ENCODE peak calls at places on chromosomes 3 and 15, in seven cellular contexts. One of them, this sample, is unnamed.

GRCh38 chr3:169542347-169542751 is 121.2 kb downstream of the MECOM start:
- DNase-seq in breast epithelium: no peak
- DNase-seq in uterus: no peak
- DNase-seq in vagina: no peak
- DNase-seq in IMR-90: no peak
- DNase-seq in GM12878: no peak
- DNase-seq in body of pancreas: no peak
- DNase-seq in this sample: no peak

GRCh38 chr15:90895571-90896117 is 7.5 kb upstream of the MAN2A2 start:
- DNase-seq in body of pancreas: no peak
- DNase-seq in IMR-90: no peak
- DNase-seq in uterus: no peak
- DNase-seq in GM12878: no peak
- DNase-seq in vagina: no peak
- DNase-seq in breast epithelium: no peak
- DNase-seq in this sample: no peak

GRCh38 chr15:33330931-33331330 is 20.2 kb downstream of the RYR3 start:
- DNase-seq in vagina: no peak
- DNase-seq in uterus: no peak
- DNase-seq in IMR-90: no peak
- DNase-seq in body of pancreas: no peak
- DNase-seq in breast epithelium: no peak
- DNase-seq in GM12878: no peak
- DNase-seq in this sample: no peak

GRCh38 chr15:65055201-65055870 is 10.1 kb downstream of the SLC51B start:
- DNase-seq in GM12878: no peak
- DNase-seq in uterus: peak; percentile 52
- DNase-seq in body of pancreas: no peak
- DNase-seq in vagina: peak; percentile 84
- DNase-seq in breast epithelium: no peak
- DNase-seq in IMR-90: peak; percentile 45
- DNase-seq in this sample: no peak

GRCh38 chr3:133570139-133570936 is 3.1 kb upstream of the CDV3 start:
- DNase-seq in GM12878: no peak
- DNase-seq in body of pancreas: peak; percentile 34
- DNase-seq in breast epithelium: peak; percentile 68
- DNase-seq in uterus: no peak
- DNase-seq in vagina: no peak
- DNase-seq in IMR-90: peak; percentile 81
- DNase-seq in this sample: peak; percentile 30

GRCh38 chr15:78212546-78213424 is 21.6 kb downstream of the ACSBG1 start:
- DNase-seq in breast epithelium: no peak
- DNase-seq in uterus: no peak
- DNase-seq in vagina: no peak
- DNase-seq in IMR-90: peak; percentile 64
- DNase-seq in body of pancreas: peak; percentile 86
- DNase-seq in GM12878: no peak
- DNase-seq in this sample: peak; percentile 79

GRCh38 chr15:57251308-57251707 is 125.0 kb upstream of the CGNL1 start:
- DNase-seq in vagina: no peak
- DNase-seq in GM12878: no peak
- DNase-seq in breast epithelium: no peak
- DNase-seq in uterus: no peak
- DNase-seq in body of pancreas: no peak
- DNase-seq in IMR-90: peak; percentile 23
- DNase-seq in this sample: no peak

GRCh38 chr3:186213946-186214345 is 105.1 kb upstream of the ETV5 start:
- DNase-seq in breast epithelium: no peak
- DNase-seq in GM12878: no peak
- DNase-seq in body of pancreas: no peak
- DNase-seq in vagina: no peak
- DNase-seq in IMR-90: no peak
- DNase-seq in uterus: no peak
- DNase-seq in this sample: no peak

GRCh38 chr3:53175613-53176537 is 14.9 kb downstream of the PRKCD start:
- DNase-seq in vagina: no peak
- DNase-seq in IMR-90: peak; percentile 39
- DNase-seq in breast epithelium: no peak
- DNase-seq in GM12878: no peak
- DNase-seq in uterus: no peak
- DNase-seq in body of pancreas: no peak
- DNase-seq in this sample: no peak

GRCh38 chr3:114899186-114899931 is 247.7 kb downstream of the ZBTB20 start:
- DNase-seq in vagina: no peak
- DNase-seq in GM12878: no peak
- DNase-seq in uterus: no peak
- DNase-seq in IMR-90: no peak
- DNase-seq in body of pancreas: peak; percentile 87
- DNase-seq in breast epithelium: peak; percentile 24
- DNase-seq in this sample: no peak

DNA sequence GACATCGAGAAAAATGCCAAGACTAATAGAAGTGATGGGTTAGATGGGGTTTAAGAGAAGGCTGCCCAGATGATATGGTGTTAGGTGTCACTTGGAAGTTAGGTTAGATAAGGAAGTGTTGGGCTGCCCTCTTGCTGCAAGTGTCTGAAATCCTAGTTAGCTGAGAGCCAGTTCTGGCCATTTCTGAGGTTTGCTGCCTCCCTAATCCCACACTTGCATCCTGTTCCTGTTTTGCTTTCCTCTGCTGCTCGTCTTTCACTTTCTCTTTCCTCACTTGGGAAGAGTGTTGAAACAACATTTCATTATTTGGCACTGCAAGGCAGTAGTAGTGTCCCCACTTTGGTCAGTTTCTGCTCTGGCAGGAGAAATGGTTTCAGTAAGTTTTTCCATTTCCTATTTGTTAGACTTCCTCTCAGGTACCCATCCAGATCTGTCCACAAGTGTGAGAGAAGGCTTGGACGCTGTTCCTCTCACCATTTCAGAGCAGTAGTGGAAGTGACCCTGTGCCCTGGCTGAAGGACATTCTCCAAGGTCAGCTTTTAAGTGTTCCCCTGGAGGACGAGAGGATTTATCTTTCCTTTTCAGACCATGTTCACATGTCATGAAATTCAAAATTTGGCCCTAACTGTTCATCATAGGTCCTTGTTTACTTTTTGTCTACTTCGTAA is 93.3 kb downstream of the ADAMTSL3 start:
- DNase-seq in uterus: peak; percentile 54
- DNase-seq in body of pancreas: no peak
- DNase-seq in breast epithelium: no peak
- DNase-seq in IMR-90: peak; percentile 10
- DNase-seq in vagina: no peak
- DNase-seq in GM12878: no peak
- DNase-seq in this sample: peak; percentile 44
- TF ChIP-seq CTCF in uterus: peak; percentile 50
- TF ChIP-seq CTCF in body of pancreas: no peak
- TF ChIP-seq CTCF in breast epithelium: no peak
- TF ChIP-seq CTCF in IMR-90: no peak
- TF ChIP-seq CTCF in vagina: no peak
- TF ChIP-seq CTCF in GM12878: no peak
- TF ChIP-seq CTCF in this sample: peak; percentile 42

GRCh38 chr3:177237206-177237605 is 39.9 kb upstream of the TBL1XR1 start:
- DNase-seq in GM12878: no peak
- DNase-seq in breast epithelium: no peak
- DNase-seq in body of pancreas: no peak
- DNase-seq in IMR-90: no peak
- DNase-seq in uterus: no peak
- DNase-seq in vagina: no peak
- DNase-seq in this sample: no peak
- H3K27ac ChIP-seq in GM12878: no peak overlapping the region
- H3K27ac ChIP-seq in breast epithelium: no peak overlapping the region
- H3K27ac ChIP-seq in body of pancreas: no peak overlapping the region
- H3K27ac ChIP-seq in IMR-90: no peak overlapping the region
- H3K27ac ChIP-seq in uterus: no peak overlapping the region
- H3K27ac ChIP-seq in vagina: no peak overlapping the region
- H3K27ac ChIP-seq in this sample: no peak overlapping the region

GRCh38 chr3:63966871-63967270 is 54.7 kb upstream of the SCAANT1 start:
- DNase-seq in GM12878: no peak
- DNase-seq in breast epithelium: no peak
- DNase-seq in vagina: no peak
- DNase-seq in IMR-90: no peak
- DNase-seq in uterus: no peak
- DNase-seq in body of pancreas: no peak
- DNase-seq in this sample: no peak

GRCh38 chr3:63970596-63971468 is 52.5 kb downstream of the PSMD6 start:
- DNase-seq in vagina: no peak
- DNase-seq in uterus: no peak
- DNase-seq in body of pancreas: peak; percentile 48
- DNase-seq in GM12878: no peak
- DNase-seq in IMR-90: no peak
- DNase-seq in breast epithelium: no peak
- DNase-seq in this sample: no peak

GRCh38 chr3:63967675-63968611 is 55.4 kb downstream of the PSMD6 start:
- DNase-seq in body of pancreas: peak; percentile 69
- DNase-seq in vagina: no peak
- DNase-seq in IMR-90: peak; percentile 70
- DNase-seq in breast epithelium: no peak
- DNase-seq in uterus: peak; percentile 39
- DNase-seq in GM12878: peak; percentile 53
- DNase-seq in this sample: peak; percentile 36

GRCh38 chr3:63969866-63970265 is 53.4 kb downstream of the PSMD6 start:
- DNase-seq in GM12878: no peak
- DNase-seq in breast epithelium: no peak
- DNase-seq in IMR-90: no peak
- DNase-seq in vagina: no peak
- DNase-seq in body of pancreas: no peak
- DNase-seq in uterus: no peak
- DNase-seq in this sample: no peak

DNA sequence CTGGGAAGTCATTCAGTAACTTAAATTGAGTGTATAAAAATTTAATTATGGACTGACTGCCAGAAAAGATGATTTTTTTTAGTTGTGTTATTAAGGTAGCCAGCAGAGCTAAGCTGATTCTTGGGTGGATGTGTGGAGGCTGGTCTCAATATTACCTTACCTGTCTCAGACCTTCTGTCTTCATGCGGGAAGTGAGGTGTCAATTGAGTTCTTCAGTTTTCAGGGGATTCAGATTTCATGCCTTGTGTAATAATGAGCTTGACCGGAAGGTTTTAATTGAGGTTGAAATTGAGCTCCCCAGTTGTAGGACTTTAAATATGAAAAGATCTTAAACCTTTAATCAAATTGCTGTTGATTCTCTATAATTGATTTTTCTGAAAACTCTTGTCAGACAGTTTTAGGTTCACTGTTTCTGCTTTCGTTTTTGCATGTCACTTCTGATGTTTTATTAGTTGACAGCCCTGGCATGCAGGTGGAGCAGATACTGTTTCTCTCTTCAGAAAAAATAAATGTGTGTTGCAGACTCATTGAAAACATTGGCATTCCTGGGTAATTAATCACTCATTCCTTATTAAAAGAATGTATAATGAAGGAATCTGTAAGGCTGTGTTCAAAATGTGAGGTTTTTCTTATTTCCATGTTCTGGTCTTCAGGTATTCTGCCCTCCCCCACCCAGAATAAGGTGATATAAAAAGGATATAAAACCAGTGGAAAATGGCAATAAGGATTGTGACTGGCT is 54.5 kb downstream of the PSMD6 start:
- DNase-seq in breast epithelium: no peak
- DNase-seq in uterus: no peak
- DNase-seq in IMR-90: peak; percentile 19
- DNase-seq in GM12878: no peak
- DNase-seq in body of pancreas: no peak
- DNase-seq in vagina: no peak
- DNase-seq in this sample: no peak
- TF ChIP-seq POLR2A in breast epithelium: no peak
- TF ChIP-seq POLR2A in uterus: no peak
- TF ChIP-seq POLR2A in IMR-90: no peak
- TF ChIP-seq POLR2A in GM12878: no peak
- TF ChIP-seq POLR2A in body of pancreas: no peak
- TF ChIP-seq POLR2A in vagina: no peak
- TF ChIP-seq POLR2A in this sample: no peak

GRCh38 chr3:171615742-171616141 is 155.5 kb upstream of the TNIK start:
- DNase-seq in IMR-90: peak; percentile 11
- DNase-seq in vagina: no peak
- DNase-seq in breast epithelium: no peak
- DNase-seq in GM12878: no peak
- DNase-seq in uterus: no peak
- DNase-seq in body of pancreas: no peak
- DNase-seq in this sample: no peak

GRCh38 chr3:171615281-171615680 is 155.1 kb upstream of the TNIK start:
- DNase-seq in breast epithelium: no peak
- DNase-seq in vagina: no peak
- DNase-seq in uterus: no peak
- DNase-seq in IMR-90: no peak
- DNase-seq in GM12878: no peak
- DNase-seq in body of pancreas: no peak
- DNase-seq in this sample: no peak

GRCh38 chr3:171616798-171617197 is 156.6 kb upstream of the TNIK start:
- DNase-seq in GM12878: no peak
- DNase-seq in IMR-90: no peak
- DNase-seq in vagina: no peak
- DNase-seq in body of pancreas: no peak
- DNase-seq in uterus: no peak
- DNase-seq in breast epithelium: no peak
- DNase-seq in this sample: no peak

DNA sequence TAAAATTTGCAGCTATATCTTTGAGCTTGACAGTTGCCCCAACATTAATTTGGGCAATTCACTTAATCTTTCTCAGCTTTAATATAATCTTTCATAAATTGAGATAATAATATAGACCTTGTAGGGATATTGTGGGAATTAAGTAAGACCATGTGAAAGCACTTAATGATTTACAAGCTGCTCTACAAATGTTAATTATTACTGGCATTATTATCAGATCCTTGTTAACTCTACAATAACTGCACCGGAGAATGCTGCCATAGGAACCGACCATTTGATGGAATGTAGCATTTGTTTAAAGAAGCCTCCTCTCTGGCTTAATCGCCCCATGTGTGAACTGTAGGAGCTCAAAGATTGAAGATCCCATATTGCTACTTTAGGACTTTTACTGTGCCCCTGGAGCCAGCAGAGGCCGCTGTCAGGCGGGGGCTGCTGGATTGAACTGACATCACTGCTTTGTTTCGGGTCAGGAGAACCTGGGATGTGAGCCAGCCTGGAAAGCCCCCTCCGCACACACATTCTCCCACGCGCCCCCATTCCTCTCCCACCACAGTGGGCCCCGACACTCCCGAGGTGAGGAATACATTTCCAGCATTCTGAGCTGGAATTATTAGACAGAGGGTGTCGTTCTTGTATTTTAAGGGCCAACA is 154.2 kb upstream of the TNIK start:
- DNase-seq in GM12878: no peak
- DNase-seq in vagina: no peak
- DNase-seq in uterus: peak; percentile 57
- DNase-seq in breast epithelium: no peak
- DNase-seq in body of pancreas: peak; percentile 34
- DNase-seq in IMR-90: peak; percentile 41
- DNase-seq in this sample: peak; percentile 61
- TF ChIP-seq CTCF in GM12878: peak; percentile 67
- TF ChIP-seq CTCF in vagina: peak; percentile 32
- TF ChIP-seq CTCF in uterus: peak; percentile 52
- TF ChIP-seq CTCF in breast epithelium: peak; percentile 19
- TF ChIP-seq CTCF in body of pancreas: peak; percentile 18
- TF ChIP-seq CTCF in IMR-90: peak; percentile 62
- TF ChIP-seq CTCF in this sample: peak; percentile 31